ENCODE peak calls at places on chromosomes 2 and 18, in five cellular contexts. V, P, I, J and F are unnamed samples.

GRCh38 chr2:176134978-176135575 is 5.6 kb downstream of the HOXD8 start:
- DNase-seq in V (no peak), P (peak), I (no peak), J (no peak), F (no peak)

GRCh38 chr2:166984797-166985196 is 96.5 kb downstream of the XIRP2 start:
- DNase-seq in V (no peak), I (no peak), J (no peak), P (no peak), F (no peak)

GRCh38 chr2:35933031-35933430 is 422.5 kb upstream of the CRIM1 start:
- DNase-seq in P (no peak), V (no peak), I (no peak), J (no peak), F (no peak)

GRCh38 chr2:25885933-25886332 is 7.6 kb upstream of the ASXL2 start:
- DNase-seq in P (peak), J (no peak), I (no peak), V (no peak), F (peak)

GRCh38 chr18:77597726-77598125 is 348.1 kb downstream of the GALR1 start:
- DNase-seq in I (no peak), J (no peak), P (no peak), V (no peak), F (no peak)

GRCh38 chr2:233355916-233356315 is 1.6 kb downstream of the DGKD start:
- DNase-seq in I (no peak), V (no peak), P (no peak), J (no peak), F (no peak)

GRCh38 chr2:143219266-143219665 is 90.0 kb downstream of the ARHGAP15 start:
- DNase-seq in V (no peak), J (no peak), I (no peak), P (no peak), F (no peak)

GRCh38 chr18:1846640-1847039 is 724.7 kb downstream of the METTL4 start:
- DNase-seq in I (no peak), J (no peak), V (no peak), P (no peak), F (no peak)

GRCh38 chr18:48161201-48161910 is 230.9 kb upstream of the SMAD2 start:
- DNase-seq in I (peak), V (peak), J (peak), P (peak), F (peak)

GRCh38 chr18:78607784-78608183 is 371.8 kb upstream of the SALL3 start:
- DNase-seq in J (no peak), V (no peak), P (no peak), I (no peak), F (no peak)

GRCh38 chr2:109400102-109400501 is 213.7 kb downstream of the SEPTIN10 start:
- DNase-seq in P (no peak), V (no peak), J (no peak), I (no peak), F (no peak)

GRCh38 chr2:102770506-102770905 is 8.7 kb downstream of the TMEM182 start:
- DNase-seq in P (no peak), J (no peak), V (no peak), I (no peak), F (no peak)

GRCh38 chr2:24011278-24012104 is 1.6 kb downstream of the MFSD2B start:
- DNase-seq in P (no peak), J (no peak), V (no peak), I (no peak), F (no peak)

GRCh38 chr18:79776674-79777073 is 21.1 kb upstream of the KCNG2 start:
- DNase-seq in P (no peak), I (no peak), J (no peak), V (no peak), F (no peak)

GRCh38 chr2:190410171-190410570 is 2.0 kb downstream of the MFSD6 start:
- DNase-seq in V (no peak), P (no peak), J (no peak), I (no peak), F (no peak)

GRCh38 chr18:48623468-48624220 is 84.8 kb downstream of the CTIF start:
- DNase-seq in J (peak), I (no peak), V (no peak), P (no peak), F (peak)

GRCh38 chr2:120440521-120441350 is 94.8 kb downstream of the INHBB start:
- DNase-seq in P (no peak), J (no peak), V (no peak), I (no peak), F (no peak)

GRCh38 chr2:60149151-60149550 is 404.3 kb downstream of the BCL11A start:
- DNase-seq in V (no peak), I (no peak), P (no peak), J (no peak), F (no peak)

GRCh38 chr18:22167471-22168151 is 1.8 kb upstream of the GATA6 start:
- DNase-seq in V (no peak), P (no peak), I (no peak), J (no peak), F (no peak)

GRCh38 chr2:88329815-88330603 is 122.5 kb downstream of the FOXI3 start:
- DNase-seq in I (peak), J (no peak), P (peak), V (no peak), F (no peak)

GRCh38 chr2:20188201-20188600 is 36.7 kb downstream of the SDC1 start:
- DNase-seq in I (no peak), P (no peak), J (no peak), V (no peak), F (no peak)

GRCh38 chr18:45014047-45014501 is 333.4 kb downstream of the SETBP1 start:
- DNase-seq in V (no peak), I (no peak), P (no peak), J (peak), F (peak)

GRCh38 chr2:191270303-191271178 is 25.3 kb downstream of the MYO1B start:
- DNase-seq in P (no peak), J (no peak), V (no peak), I (no peak), F (no peak)